ENCODE peak calls at places on chromosomes 5 and 9, in nine cellular contexts. O is Calu3; Y is ecto neural progenitor cell; E is stimulated activated CD4-positive, alpha-beta T cell treated with anti-CD3 and anti-CD28 coated beads, Interleukin-2, amount 100 ng/mL, for 24 hours; D is effector memory CD8-positive, alpha-beta T cell; X is stimulated activated naive CD8-positive, alpha-beta T cell treated with anti-CD3 and anti-CD28 coated beads, Interleukin-15, amount 100 ng/mL, for 72 hours; Q is fibroblast of mammary gland; B is HTR-8/SVneo; F is WTC11. R is an unnamed sample.

GRCh38 chr9:112489876-112490661 is 3.4 kb downstream of the KIAA1958 start:
- DNase-seq in F (no peak), X (no peak), Q (no peak), Y (no peak), B (no peak), E (no peak), D (no peak), O (no peak), R (no peak)

GRCh38 chr5:52283221-52283620 is 504.5 kb upstream of the ITGA1 start:
- DNase-seq in D (no peak), F (no peak), O (peak), B (no peak), Y (no peak), E (no peak), Q (no peak), X (no peak), R (no peak)

GRCh38 chr9:37251452-37251851 is 131.1 kb downstream of the ZCCHC7 start:
- DNase-seq in B (no peak), E (no peak), Y (peak), F (peak), X (no peak), D (no peak), O (no peak), Q (no peak), R (no peak)

GRCh38 chr9:81669011-81669739 is 20.2 kb downstream of the TLE1 start:
- DNase-seq in O (no peak), D (no peak), B (no peak), E (no peak), Y (no peak), Q (peak), F (no peak), X (no peak), R (no peak)

GRCh38 chr5:178068293-178068692 is 45.0 kb upstream of the N4BP3 start:
- DNase-seq in Q (no peak), O (no peak), E (no peak), Y (no peak), D (no peak), B (no peak), F (no peak), X (no peak), R (no peak)

GRCh38 chr5:132961887-132962286 is 1.5 kb downstream of the AFF4 start:
- DNase-seq in O (no peak), D (no peak), F (no peak), B (no peak), Y (no peak), X (no peak), E (no peak), Q (peak), R (peak)

GRCh38 chr9:127751269-127752054 is 16.4 kb upstream of the TOR2A start:
- DNase-seq in E (no peak), D (no peak), Y (peak), F (peak), X (no peak), Q (peak), O (peak), B (no peak), R (no peak)

GRCh38 chr9:34988218-34989055 is 1.1 kb upstream of the DNAJB5 start:
- DNase-seq in D (peak), E (no peak), O (no peak), X (peak), Q (no peak), F (no peak), B (no peak), Y (no peak), R (no peak)

GRCh38 chr5:178113141-178113787 is at the start of gene N4BP3:
- DNase-seq in E (peak), B (peak), F (peak), Q (peak), O (peak), Y (peak), D (peak), X (peak), R (peak)

GRCh38 chr9:133848471-133848870 is 110.3 kb upstream of the SARDH start:
- DNase-seq in Q (no peak), D (no peak), B (no peak), E (no peak), X (no peak), Y (no peak), O (no peak), F (no peak), R (no peak)

GRCh38 chr9:107566596-107566995 is 77.0 kb upstream of the KLF4 start:
- DNase-seq in B (no peak), D (no peak), Q (no peak), E (no peak), F (no peak), O (no peak), X (no peak), Y (no peak), R (no peak)

GRCh38 chr5:121138495-121138907 is 674.4 kb downstream of the PRR16 start:
- DNase-seq in X (no peak), O (no peak), Y (no peak), E (no peak), F (no peak), B (peak), D (no peak), Q (no peak), R (peak)

GRCh38 chr9:27535701-27536118 is 6.1 kb upstream of the MOB3B start:
- DNase-seq in F (peak), E (no peak), O (peak), D (no peak), B (no peak), Y (peak), X (no peak), Q (no peak), R (no peak)

GRCh38 chr9:5231212-5231611 is at the start of gene INSL4:
- DNase-seq in B (no peak), X (no peak), O (peak), E (no peak), Q (peak), D (no peak), F (no peak), Y (no peak), R (peak)

GRCh38 chr5:178057839-178058238 is 55.5 kb upstream of the N4BP3 start:
- DNase-seq in F (no peak), D (no peak), Y (no peak), X (no peak), Q (no peak), O (no peak), B (no peak), E (no peak), R (no peak)

GRCh38 chr9:126915281-126915816 is 767 bp downstream of the RALGPS1 start:
- DNase-seq in D (peak), X (peak), Y (peak), F (peak), E (no peak), Q (no peak), O (peak), B (no peak), R (no peak)

GRCh38 chr9:132460240-132460639 is 50.2 kb downstream of the CFAP77 start:
- DNase-seq in X (no peak), Q (no peak), B (no peak), O (no peak), Y (no peak), E (no peak), D (no peak), F (no peak), R (no peak)

GRCh38 chr9:96495341-96495740 is 45.4 kb downstream of the HABP4 start:
- DNase-seq in X (no peak), Y (no peak), O (no peak), Q (peak), F (no peak), D (no peak), E (no peak), B (no peak), R (peak)

GRCh38 chr5:81750308-81751008 is 439 bp downstream of the SSBP2 start:
- DNase-seq in E (no peak), Q (no peak), D (peak), O (peak), F (no peak), X (peak), B (no peak), Y (no peak), R (no peak)

GRCh38 chr5:56011835-56012234 is 17.1 kb upstream of the IL6ST start:
- DNase-seq in Y (no peak), O (no peak), D (no peak), E (peak), Q (peak), B (peak), X (no peak), F (no peak), R (peak)

GRCh38 chr5:115816226-115817042 is at the start of gene CDO1:
- DNase-seq in F (peak), D (peak), Y (peak), X (peak), E (peak), B (peak), Q (peak), O (no peak), R (peak)

GRCh38 chr9:14752871-14753270 is 30.3 kb upstream of the CER1 start:
- DNase-seq in Y (no peak), Q (no peak), F (no peak), D (no peak), O (no peak), B (no peak), X (no peak), E (no peak), R (no peak)